ENCODE peak calls at places on chromosomes 2 and 18, in four cellular contexts. One of them, this sample, is unnamed.

GRCh38 chr18:70491734-70492348 is 203.0 kb downstream of the SOCS6 start:
- DNase-seq in fibroblast of lung: peak; percentile 35
- DNase-seq in ovary: no peak
- DNase-seq in adrenal gland: peak; percentile 41
- DNase-seq in this sample: peak; percentile 21

GRCh38 chr18:9506046-9506792 is 30.9 kb downstream of the RALBP1 start:
- DNase-seq in fibroblast of lung: no peak
- DNase-seq in ovary: no peak
- DNase-seq in adrenal gland: no peak
- DNase-seq in this sample: no peak

GRCh38 chr2:241502281-241502680 is 6.1 kb downstream of the STK25 start:
- DNase-seq in fibroblast of lung: no peak
- DNase-seq in ovary: no peak
- DNase-seq in adrenal gland: no peak
- DNase-seq in this sample: no peak

GRCh38 chr2:65294136-65294535 is 66.5 kb downstream of the ACTR2 start:
- DNase-seq in fibroblast of lung: no peak
- DNase-seq in ovary: no peak
- DNase-seq in adrenal gland: no peak
- DNase-seq in this sample: no peak

GRCh38 chr2:160301420-160301819 is 101.3 kb upstream of the ITGB6 start:
- DNase-seq in fibroblast of lung: no peak
- DNase-seq in ovary: no peak
- DNase-seq in adrenal gland: no peak
- DNase-seq in this sample: no peak

GRCh38 chr2:150387586-150388288 is 99.7 kb downstream of the RND3 start:
- DNase-seq in fibroblast of lung: no peak
- DNase-seq in ovary: no peak
- DNase-seq in adrenal gland: no peak
- DNase-seq in this sample: no peak

GRCh38 chr18:35355140-35355618 is 11.0 kb upstream of the ZNF24 start:
- DNase-seq in fibroblast of lung: peak; percentile 88
- DNase-seq in ovary: peak; percentile 55
- DNase-seq in adrenal gland: peak; percentile 68
- DNase-seq in this sample: peak; percentile 54

GRCh38 chr2:58203018-58203417 is 38.1 kb downstream of the FANCL start:
- DNase-seq in fibroblast of lung: no peak
- DNase-seq in ovary: no peak
- DNase-seq in adrenal gland: no peak
- DNase-seq in this sample: no peak

GRCh38 chr18:9742588-9743131 is 34.6 kb downstream of the RAB31 start:
- DNase-seq in fibroblast of lung: no peak
- DNase-seq in ovary: no peak
- DNase-seq in adrenal gland: no peak
- DNase-seq in this sample: no peak

GRCh38 chr2:160920791-160921303 is 239.4 kb upstream of the TANK start:
- DNase-seq in fibroblast of lung: peak; percentile 96
- DNase-seq in ovary: peak; percentile 53
- DNase-seq in adrenal gland: no peak
- DNase-seq in this sample: peak; percentile 51

GRCh38 chr18:44241041-44241440 is 439.6 kb upstream of the SETBP1 start:
- DNase-seq in fibroblast of lung: no peak
- DNase-seq in ovary: no peak
- DNase-seq in adrenal gland: no peak
- DNase-seq in this sample: no peak

GRCh38 chr2:9811679-9812511 is 31.4 kb upstream of the TAF1B start:
- DNase-seq in fibroblast of lung: no peak
- DNase-seq in ovary: peak; percentile 29
- DNase-seq in adrenal gland: no peak
- DNase-seq in this sample: no peak

GRCh38 chr18:55509631-55510372 is 78.2 kb downstream of the TCF4 start:
- DNase-seq in fibroblast of lung: peak; percentile 72
- DNase-seq in ovary: no peak
- DNase-seq in adrenal gland: no peak
- DNase-seq in this sample: no peak

GRCh38 chr2:237432484-237433092 is 18.6 kb upstream of the COL6A3 start:
- DNase-seq in fibroblast of lung: peak; percentile 64
- DNase-seq in ovary: no peak
- DNase-seq in adrenal gland: no peak
- DNase-seq in this sample: no peak

GRCh38 chr2:192190474-192190873 is 4.3 kb downstream of the TMEFF2 start:
- DNase-seq in fibroblast of lung: peak; percentile 70
- DNase-seq in ovary: no peak
- DNase-seq in adrenal gland: no peak
- DNase-seq in this sample: no peak

GRCh38 chr18:69723434-69723833 is 224.2 kb downstream of the CD226 start:
- DNase-seq in fibroblast of lung: no peak
- DNase-seq in ovary: no peak
- DNase-seq in adrenal gland: no peak
- DNase-seq in this sample: no peak

GRCh38 chr2:196376984-196377877 is 205.9 kb upstream of the STK17B start:
- DNase-seq in fibroblast of lung: no peak
- DNase-seq in ovary: no peak
- DNase-seq in adrenal gland: no peak
- DNase-seq in this sample: no peak

GRCh38 chr2:21165350-21165749 is 41.6 kb downstream of the TDRD15 start:
- DNase-seq in fibroblast of lung: peak; percentile 9
- DNase-seq in ovary: no peak
- DNase-seq in adrenal gland: no peak
- DNase-seq in this sample: no peak

GRCh38 chr2:19709553-19709952 is 192.2 kb downstream of the TTC32 start:
- DNase-seq in fibroblast of lung: no peak
- DNase-seq in ovary: no peak
- DNase-seq in adrenal gland: no peak
- DNase-seq in this sample: no peak

GRCh38 chr2:238046871-238047270 is 13.9 kb upstream of the SCLY start:
- DNase-seq in fibroblast of lung: no peak
- DNase-seq in ovary: no peak
- DNase-seq in adrenal gland: no peak
- DNase-seq in this sample: no peak

DNA sequence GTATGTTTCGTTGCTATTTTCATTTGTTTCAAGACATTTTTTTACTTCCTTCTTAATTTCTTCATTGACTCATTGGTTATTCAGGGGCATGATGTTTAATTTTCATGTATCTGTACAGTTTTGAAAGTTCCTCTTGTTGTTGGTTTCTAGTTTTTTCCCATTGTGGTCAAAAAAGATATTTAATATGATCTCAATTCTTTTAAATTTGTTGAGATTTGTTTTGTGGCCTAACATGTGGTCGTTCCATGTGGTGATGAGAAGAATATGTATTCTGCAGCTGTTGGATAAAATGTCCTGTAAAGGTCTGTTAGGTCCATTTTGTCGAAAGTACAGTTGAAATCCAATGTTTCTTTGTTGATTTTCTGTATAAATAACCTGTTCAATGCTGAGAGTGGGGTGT is 110.3 kb upstream of the MAP4K4 start:
- DNase-seq in fibroblast of lung: no peak
- DNase-seq in ovary: no peak
- DNase-seq in adrenal gland: no peak
- DNase-seq in this sample: no peak
- H3K4me1 ChIP-seq in fibroblast of lung: no peaks in the 10 kb centered on the region
- H3K4me1 ChIP-seq in ovary: no peaks in the 10 kb centered on the region
- H3K4me1 ChIP-seq in adrenal gland: no peaks in the 10 kb centered on the region
- H3K4me1 ChIP-seq in this sample: no peaks in the 10 kb centered on the region

GRCh38 chr2:207163815-207164747 is 1.7 kb downstream of the KLF7 start:
- DNase-seq in fibroblast of lung: peak; percentile 58
- DNase-seq in ovary: peak; percentile 62
- DNase-seq in adrenal gland: peak; percentile 71
- DNase-seq in this sample: peak; percentile 62

GRCh38 chr2:207161247-207161646 is 4.5 kb downstream of the KLF7 start:
- DNase-seq in fibroblast of lung: peak; percentile 18
- DNase-seq in ovary: no peak
- DNase-seq in adrenal gland: no peak
- DNase-seq in this sample: no peak

GRCh38 chr2:207161724-207162123 is 4.0 kb downstream of the KLF7 start:
- DNase-seq in fibroblast of lung: peak; percentile 69
- DNase-seq in ovary: no peak
- DNase-seq in adrenal gland: no peak
- DNase-seq in this sample: no peak

GRCh38 chr2:207162319-207162718 is 3.4 kb downstream of the KLF7 start:
- DNase-seq in fibroblast of lung: peak; percentile 40
- DNase-seq in ovary: no peak
- DNase-seq in adrenal gland: no peak
- DNase-seq in this sample: no peak

DNA sequence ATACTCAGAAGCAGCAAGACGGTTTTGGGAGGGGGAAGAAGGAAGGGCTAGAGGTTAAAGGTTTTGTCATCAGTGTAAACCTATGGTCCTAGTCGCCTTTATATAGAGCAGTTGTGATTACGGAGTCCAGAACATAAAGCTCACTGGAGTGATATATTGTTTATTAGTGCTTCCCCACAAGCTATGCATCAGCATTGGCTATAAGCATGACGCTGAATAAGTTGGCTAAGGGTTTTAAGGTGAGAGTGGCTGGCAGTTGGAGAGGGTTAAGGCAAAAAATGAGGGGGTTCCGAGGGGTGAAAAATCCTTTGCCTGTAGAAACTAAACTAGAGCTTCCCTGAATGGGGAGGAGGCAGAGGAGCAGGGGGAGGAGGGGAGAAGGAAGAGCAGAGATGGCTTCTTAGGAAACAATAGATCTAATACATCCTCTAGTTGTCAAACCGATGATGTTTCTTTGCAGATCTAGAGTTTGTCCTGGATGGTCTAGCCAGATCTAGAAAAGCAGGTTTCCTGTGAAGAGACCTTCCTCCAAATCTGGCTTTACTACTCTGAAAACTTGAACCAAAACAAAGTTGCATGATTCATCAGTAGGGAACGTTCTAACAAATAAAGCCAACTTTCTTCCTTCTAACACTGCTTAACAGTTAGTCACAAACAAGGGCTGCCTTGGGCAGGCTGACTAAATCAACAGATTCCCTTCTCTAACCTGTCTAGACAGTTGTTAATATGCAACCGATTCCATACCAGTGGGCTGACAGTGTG is 2.5 kb downstream of the KLF7 start:
- DNase-seq in fibroblast of lung: peak; percentile 89
- DNase-seq in ovary: no peak
- DNase-seq in adrenal gland: no peak
- DNase-seq in this sample: peak; percentile 54
- H3K27ac ChIP-seq in fibroblast of lung: peak overlapping the region; percentile 97
- H3K27ac ChIP-seq in ovary: no peak overlapping the region
- H3K27ac ChIP-seq in adrenal gland: peak overlapping the region; percentile 92
- H3K27ac ChIP-seq in this sample: peak overlapping the region; percentile 100

DNA sequence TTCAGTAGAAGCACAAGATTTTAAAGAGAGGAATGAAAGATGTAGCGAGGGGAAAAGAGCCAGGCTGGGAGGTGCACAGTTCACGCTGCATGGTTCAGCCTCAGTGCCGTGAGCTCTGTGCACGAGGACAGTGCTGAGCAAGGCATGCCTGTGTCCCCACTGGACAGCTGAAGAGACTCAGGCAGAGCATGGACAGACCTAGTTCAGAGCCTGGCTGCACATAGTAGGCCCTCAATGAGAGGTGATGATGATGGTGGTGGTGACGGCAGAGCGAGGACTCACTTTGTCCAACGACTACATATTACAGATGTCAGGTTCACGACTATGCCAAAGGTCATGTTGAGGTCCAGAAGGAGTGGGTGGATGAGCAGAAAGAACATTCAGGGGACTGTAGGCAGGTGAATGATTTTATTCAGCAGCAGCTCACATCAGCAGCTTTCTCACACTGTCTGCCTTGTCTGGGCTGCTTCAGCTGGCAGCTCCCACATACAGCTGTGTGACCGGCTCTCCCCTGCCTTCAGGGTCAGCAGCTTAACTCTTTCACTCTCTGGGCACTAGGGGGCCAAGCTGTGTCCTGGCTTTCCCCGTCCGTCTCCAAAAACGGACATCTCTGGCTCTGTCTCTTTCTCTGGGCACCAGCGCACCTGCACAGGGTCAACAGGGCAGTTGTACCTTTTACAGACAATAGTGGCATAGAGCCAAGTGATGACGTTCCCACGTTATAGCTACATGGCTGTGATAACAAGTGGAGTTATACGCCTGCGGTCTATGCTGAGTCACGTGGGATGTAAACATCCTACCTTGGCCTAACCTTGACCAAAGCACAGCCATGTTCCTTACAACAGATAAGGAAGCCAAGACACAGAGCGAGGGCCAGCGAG is 128.8 kb upstream of the MSH6 start:
- DNase-seq in fibroblast of lung: peak; percentile 11
- DNase-seq in ovary: peak; percentile 62
- DNase-seq in adrenal gland: no peak
- DNase-seq in this sample: no peak
- TF ChIP-seq CTCF in fibroblast of lung: peak; percentile 12
- TF ChIP-seq CTCF in ovary: no peak
- TF ChIP-seq CTCF in adrenal gland: peak; percentile 29
- TF ChIP-seq CTCF in this sample: no peak

DNA sequence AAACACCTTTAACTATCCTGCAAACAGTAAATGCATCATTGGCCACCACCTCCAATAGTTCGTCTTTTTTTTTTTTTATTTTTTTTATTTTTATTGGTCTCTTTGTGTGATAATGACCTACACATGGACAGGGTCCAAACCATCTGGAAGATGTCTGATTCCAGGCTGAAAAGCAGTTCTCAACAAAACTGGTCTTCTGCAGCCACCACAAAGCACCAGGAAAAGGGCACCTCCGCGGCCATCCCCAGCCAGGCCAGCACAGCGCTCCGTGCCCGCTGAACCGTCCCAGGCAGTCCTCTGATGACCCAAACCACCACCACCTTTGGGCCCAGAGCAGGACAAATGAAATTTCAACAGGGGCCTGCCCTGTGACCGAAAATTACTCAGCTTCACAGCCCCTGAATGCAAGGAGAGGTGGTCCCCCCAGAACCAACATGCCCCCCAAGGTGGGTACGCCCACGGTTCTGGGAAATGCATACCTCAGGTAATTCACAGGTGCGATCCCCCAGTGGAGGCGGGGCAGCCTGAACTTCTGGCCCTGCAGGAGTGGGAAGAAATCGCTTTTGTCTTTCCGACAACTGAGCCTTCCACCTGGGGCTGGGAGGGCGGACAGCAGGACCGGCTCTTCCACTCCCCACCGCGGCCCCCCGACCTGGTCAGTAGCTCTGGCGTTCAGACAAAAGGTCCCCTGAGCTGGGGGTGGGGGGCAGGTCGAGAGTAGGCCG is 1.6 kb downstream of the ARL4C start:
- DNase-seq in fibroblast of lung: peak; percentile 54
- DNase-seq in ovary: no peak
- DNase-seq in adrenal gland: no peak
- DNase-seq in this sample: no peak
- H3K4me1 ChIP-seq in fibroblast of lung: no peaks in the 10 kb centered on the region
- H3K4me1 ChIP-seq in ovary: peaks cover 10% of the 10 kb centered on the region
- H3K4me1 ChIP-seq in adrenal gland: no peaks in the 10 kb centered on the region
- H3K4me1 ChIP-seq in this sample: no peaks in the 10 kb centered on the region

This sample was measured in tibial nerve.